ENCODE peak calls at places on chromosomes 16 and 17, in four cellular contexts. One of them, this sample, is unnamed.

GRCh38 chr17:66954632-66955031 is 9.9 kb upstream of the CACNG4 start:
- DNase-seq in type B pancreatic cell: no peak
- DNase-seq in ascending aorta: no peak
- DNase-seq in A549: no peak
- DNase-seq in this sample: no peak

GRCh38 chr17:38746004-38746892 is 1.9 kb downstream of the PCGF2 start:
- DNase-seq in type B pancreatic cell: no peak
- DNase-seq in ascending aorta: peak; percentile 50
- DNase-seq in A549: no peak
- DNase-seq in this sample: no peak

GRCh38 chr17:35542990-35543389 is 5.5 kb upstream of the SLFN12L start:
- DNase-seq in type B pancreatic cell: no peak
- DNase-seq in ascending aorta: no peak
- DNase-seq in A549: no peak
- DNase-seq in this sample: no peak

GRCh38 chr17:32341141-32341856 is 674 bp downstream of the C17orf75 start:
- DNase-seq in type B pancreatic cell: no peak
- DNase-seq in ascending aorta: no peak
- DNase-seq in A549: no peak
- DNase-seq in this sample: peak; percentile 59

GRCh38 chr17:10106067-10106466 is 92.3 kb downstream of the GAS7 start:
- DNase-seq in type B pancreatic cell: no peak
- DNase-seq in ascending aorta: no peak
- DNase-seq in A549: no peak
- DNase-seq in this sample: no peak

GRCh38 chr16:72224260-72224768 is 52.4 kb upstream of the PMFBP1 start:
- DNase-seq in type B pancreatic cell: no peak
- DNase-seq in ascending aorta: no peak
- DNase-seq in A549: no peak
- DNase-seq in this sample: no peak

GRCh38 chr17:56029980-56030624 is 123.2 kb upstream of the ANKFN1 start:
- DNase-seq in type B pancreatic cell: no peak
- DNase-seq in ascending aorta: no peak
- DNase-seq in A549: no peak
- DNase-seq in this sample: no peak

GRCh38 chr17:66313995-66314659 is 11.7 kb downstream of the PRKCA start:
- DNase-seq in type B pancreatic cell: no peak
- DNase-seq in ascending aorta: no peak
- DNase-seq in A549: no peak
- DNase-seq in this sample: no peak

GRCh38 chr17:79802736-79803420 is 6.0 kb upstream of the CBX8 start:
- DNase-seq in type B pancreatic cell: no peak
- DNase-seq in ascending aorta: no peak
- DNase-seq in A549: no peak
- DNase-seq in this sample: no peak

GRCh38 chr16:54150861-54151260 is 135.7 kb downstream of the IRX3 start:
- DNase-seq in type B pancreatic cell: no peak
- DNase-seq in ascending aorta: no peak
- DNase-seq in A549: no peak
- DNase-seq in this sample: no peak

GRCh38 chr16:26078971-26079370 is 387.2 kb downstream of the HS3ST4 start:
- DNase-seq in type B pancreatic cell: no peak
- DNase-seq in ascending aorta: no peak
- DNase-seq in A549: no peak
- DNase-seq in this sample: no peak

GRCh38 chr17:73773702-73774101 is 129.5 kb upstream of the SDK2 start:
- DNase-seq in type B pancreatic cell: no peak
- DNase-seq in ascending aorta: no peak
- DNase-seq in A549: no peak
- DNase-seq in this sample: no peak

GRCh38 chr17:48131216-48131824 is 23.8 kb downstream of the SNX11 start:
- DNase-seq in type B pancreatic cell: no peak
- DNase-seq in ascending aorta: peak; percentile 77
- DNase-seq in A549: peak; percentile 87
- DNase-seq in this sample: peak; percentile 76

GRCh38 chr17:40316571-40317344 is 7.8 kb downstream of the RARA start:
- DNase-seq in type B pancreatic cell: no peak
- DNase-seq in ascending aorta: peak; percentile 84
- DNase-seq in A549: peak; percentile 82
- DNase-seq in this sample: no peak

GRCh38 chr16:51321251-51321650 is 170.2 kb upstream of the SALL1 start:
- DNase-seq in type B pancreatic cell: no peak
- DNase-seq in ascending aorta: no peak
- DNase-seq in A549: no peak
- DNase-seq in this sample: no peak

GRCh38 chr16:75351183-75351582 is 82.1 kb downstream of the CFDP1 start:
- DNase-seq in type B pancreatic cell: no peak
- DNase-seq in ascending aorta: no peak
- DNase-seq in A549: peak; percentile 10
- DNase-seq in this sample: no peak

GRCh38 chr16:66515543-66516171 is 34.3 kb downstream of the TK2 start:
- DNase-seq in type B pancreatic cell: no peak
- DNase-seq in ascending aorta: peak; percentile 81
- DNase-seq in A549: peak; percentile 44
- DNase-seq in this sample: no peak

GRCh38 chr16:30053376-30054015 is 12.1 kb upstream of the ALDOA start:
- DNase-seq in type B pancreatic cell: no peak
- DNase-seq in ascending aorta: no peak
- DNase-seq in A549: no peak
- DNase-seq in this sample: no peak

GRCh38 chr16:20803561-20804214 is 2.6 kb downstream of the ERI2 start:
- DNase-seq in type B pancreatic cell: no peak
- DNase-seq in ascending aorta: no peak
- DNase-seq in A549: no peak
- DNase-seq in this sample: no peak

GRCh38 chr17:74497471-74497870 is 31.0 kb downstream of the CD300A start:
- DNase-seq in type B pancreatic cell: no peak
- DNase-seq in ascending aorta: no peak
- DNase-seq in A549: no peak
- DNase-seq in this sample: no peak

GRCh38 chr16:30092373-30093010 is 768 bp upstream of the TBX6 start:
- DNase-seq in type B pancreatic cell: peak; percentile 86
- DNase-seq in ascending aorta: peak; percentile 90
- DNase-seq in A549: peak; percentile 96
- DNase-seq in this sample: peak; percentile 93

GRCh38 chr17:63431939-63432804 is 13.9 kb downstream of the CYB561 start:
- DNase-seq in type B pancreatic cell: no peak
- DNase-seq in ascending aorta: peak; percentile 54
- DNase-seq in A549: no peak
- DNase-seq in this sample: no peak

GRCh38 chr17:39462644-39463375 is 1.5 kb downstream of the CDK12 start:
- DNase-seq in type B pancreatic cell: no peak
- DNase-seq in ascending aorta: peak; percentile 64
- DNase-seq in A549: no peak
- DNase-seq in this sample: no peak

GRCh38 chr17:2943971-2944370 is 119.4 kb downstream of the OR1D5 start:
- DNase-seq in type B pancreatic cell: no peak
- DNase-seq in ascending aorta: no peak
- DNase-seq in A549: no peak
- DNase-seq in this sample: no peak

GRCh38 chr17:15303293-15303692 is 38.1 kb downstream of the TEKT3 start:
- DNase-seq in type B pancreatic cell: no peak
- DNase-seq in ascending aorta: no peak
- DNase-seq in A549: no peak
- DNase-seq in this sample: no peak

GRCh38 chr17:40062347-40063033 is at the start of gene THRA:
- DNase-seq in type B pancreatic cell: no peak
- DNase-seq in ascending aorta: peak; percentile 83
- DNase-seq in A549: peak; percentile 68
- DNase-seq in this sample: peak; percentile 88

GRCh38 chr16:81073560-81074330 is 3.3 kb downstream of the C16orf46 start:
- DNase-seq in type B pancreatic cell: no peak
- DNase-seq in ascending aorta: no peak
- DNase-seq in A549: no peak
- DNase-seq in this sample: no peak

GRCh38 chr16:23962001-23962400 is 126.2 kb downstream of the PRKCB start:
- DNase-seq in type B pancreatic cell: no peak
- DNase-seq in ascending aorta: no peak
- DNase-seq in A549: no peak
- DNase-seq in this sample: no peak

GRCh38 chr16:10940501-10941079 is 1.7 kb downstream of the DEXI start:
- DNase-seq in type B pancreatic cell: no peak
- DNase-seq in ascending aorta: no peak
- DNase-seq in A549: no peak
- DNase-seq in this sample: no peak

GRCh38 chr16:75193730-75194444 is 13.1 kb downstream of the CTRB2 start:
- DNase-seq in type B pancreatic cell: peak; percentile 29
- DNase-seq in ascending aorta: no peak
- DNase-seq in A549: no peak
- DNase-seq in this sample: no peak

GRCh38 chr17:67942810-67943209 is 53.5 kb downstream of the C17orf58 start:
- DNase-seq in type B pancreatic cell: no peak
- DNase-seq in ascending aorta: no peak
- DNase-seq in A549: peak; percentile 25
- DNase-seq in this sample: no peak

GRCh38 chr16:58733248-58733670 is 857 bp downstream of the GOT2 start:
- DNase-seq in type B pancreatic cell: no peak
- DNase-seq in ascending aorta: peak; percentile 66
- DNase-seq in A549: no peak
- DNase-seq in this sample: no peak

GRCh38 chr17:69744512-69745098 is 330.1 kb downstream of the MAP2K6 start:
- DNase-seq in type B pancreatic cell: no peak
- DNase-seq in ascending aorta: no peak
- DNase-seq in A549: no peak
- DNase-seq in this sample: no peak

GRCh38 chr16:12675852-12676251 is 127.8 kb downstream of the CPPED1 start:
- DNase-seq in type B pancreatic cell: no peak
- DNase-seq in ascending aorta: no peak
- DNase-seq in A549: peak; percentile 18
- DNase-seq in this sample: no peak

GRCh38 chr16:71360378-71360777 is 1.9 kb downstream of the CALB2 start:
- DNase-seq in type B pancreatic cell: no peak
- DNase-seq in ascending aorta: no peak
- DNase-seq in A549: peak; percentile 79
- DNase-seq in this sample: no peak

GRCh38 chr17:51103050-51103449 is 17.6 kb downstream of the SPAG9 start:
- DNase-seq in type B pancreatic cell: no peak
- DNase-seq in ascending aorta: no peak
- DNase-seq in A549: no peak
- DNase-seq in this sample: no peak

GRCh38 chr17:3970668-3971067 is 6.4 kb upstream of the ATP2A3 start:
- DNase-seq in type B pancreatic cell: no peak
- DNase-seq in ascending aorta: no peak
- DNase-seq in A549: no peak
- DNase-seq in this sample: no peak

GRCh38 chr16:75460441-75460840 is 4.0 kb downstream of the TMEM170A start:
- DNase-seq in type B pancreatic cell: no peak
- DNase-seq in ascending aorta: no peak
- DNase-seq in A549: no peak
- DNase-seq in this sample: no peak

GRCh38 chr17:80892019-80892855 is 99.4 kb upstream of the CHMP6 start:
- DNase-seq in type B pancreatic cell: no peak
- DNase-seq in ascending aorta: no peak
- DNase-seq in A549: peak; percentile 97
- DNase-seq in this sample: peak; percentile 90

GRCh38 chr17:80892900-80893603 is 98.6 kb upstream of the CHMP6 start:
- DNase-seq in type B pancreatic cell: no peak
- DNase-seq in ascending aorta: no peak
- DNase-seq in A549: peak; percentile 60
- DNase-seq in this sample: no peak

GRCh38 chr17:80889897-80890550 is 101.6 kb upstream of the CHMP6 start:
- DNase-seq in type B pancreatic cell: no peak
- DNase-seq in ascending aorta: no peak
- DNase-seq in A549: no peak
- DNase-seq in this sample: no peak

GRCh38 chr17:80890551-80890930 is 101.1 kb upstream of the CHMP6 start:
- DNase-seq in type B pancreatic cell: no peak
- DNase-seq in ascending aorta: no peak
- DNase-seq in A549: no peak
- DNase-seq in this sample: no peak

GRCh38 chr17:80891096-80892018 is 100.3 kb upstream of the CHMP6 start:
- DNase-seq in type B pancreatic cell: no peak
- DNase-seq in ascending aorta: no peak
- DNase-seq in A549: peak; percentile 91
- DNase-seq in this sample: peak; percentile 72
- TF ChIP-seq CTCF in type B pancreatic cell: no peak
- TF ChIP-seq CTCF in ascending aorta: no peak
- TF ChIP-seq CTCF in A549: peak; percentile 32
- TF ChIP-seq CTCF in this sample: no peak

GRCh38 chr17:49557204-49558024 is 18.3 kb upstream of the NXPH3 start:
- DNase-seq in type B pancreatic cell: peak; percentile 69
- DNase-seq in ascending aorta: peak; percentile 60
- DNase-seq in A549: peak; percentile 72
- DNase-seq in this sample: peak; percentile 64
- TF ChIP-seq CTCF in type B pancreatic cell: peak; percentile 77
- TF ChIP-seq CTCF in ascending aorta: peak; percentile 58
- TF ChIP-seq CTCF in A549: peak; percentile 78
- TF ChIP-seq CTCF in this sample: peak; percentile 66

GRCh38 chr16:2840914-2841313 is 10.8 kb downstream of the ZG16B start:
- DNase-seq in type B pancreatic cell: no peak
- DNase-seq in ascending aorta: no peak
- DNase-seq in A549: no peak
- DNase-seq in this sample: no peak

GRCh38 chr16:2841606-2842339 is 11.7 kb downstream of the ZG16B start:
- DNase-seq in type B pancreatic cell: no peak
- DNase-seq in ascending aorta: no peak
- DNase-seq in A549: no peak
- DNase-seq in this sample: no peak

GRCh38 chr16:2839650-2840450 is 9.7 kb downstream of the ZG16B start:
- DNase-seq in type B pancreatic cell: no peak
- DNase-seq in ascending aorta: no peak
- DNase-seq in A549: no peak
- DNase-seq in this sample: no peak

GRCh38 chr16:2843526-2843925 is 13.4 kb downstream of the ZG16B start:
- DNase-seq in type B pancreatic cell: no peak
- DNase-seq in ascending aorta: no peak
- DNase-seq in A549: no peak
- DNase-seq in this sample: no peak

DNA sequence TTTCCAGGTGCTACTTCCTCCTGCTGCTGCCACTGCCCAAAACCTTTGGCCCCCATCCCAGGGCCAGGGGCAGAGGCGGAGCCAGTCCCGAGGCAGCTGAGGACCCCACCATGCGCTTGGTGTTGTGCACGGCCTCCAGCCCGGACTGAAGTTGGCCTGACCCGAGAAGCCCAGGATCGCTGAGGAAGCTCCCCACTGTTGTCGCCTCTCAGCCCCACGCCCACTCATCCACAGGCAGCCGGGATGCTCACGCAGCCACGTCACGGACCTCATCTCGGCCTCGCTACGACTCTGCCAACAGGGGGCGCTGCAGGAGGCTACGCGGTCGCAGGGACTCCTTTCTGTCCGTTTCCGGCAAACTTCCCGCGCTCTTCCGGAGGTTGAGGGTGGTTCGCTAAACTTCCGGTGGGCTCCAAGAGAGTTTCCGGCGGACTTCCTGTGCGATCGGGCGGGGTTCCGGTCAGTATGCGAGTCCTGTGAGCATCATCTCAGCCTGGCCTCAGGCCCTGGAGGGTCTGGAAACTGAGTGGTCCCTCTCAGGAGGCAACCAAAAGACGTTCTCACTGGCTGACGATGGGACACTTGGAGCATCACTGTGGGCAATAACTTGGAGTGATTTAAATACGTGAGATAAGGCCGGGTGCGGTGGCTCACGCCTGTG is 12.4 kb downstream of the ZG16B start:
- DNase-seq in type B pancreatic cell: peak; percentile 73
- DNase-seq in ascending aorta: peak; percentile 68
- DNase-seq in A549: no peak
- DNase-seq in this sample: peak; percentile 68
- TF ChIP-seq CTCF in type B pancreatic cell: peak; percentile 66
- TF ChIP-seq CTCF in ascending aorta: peak; percentile 27
- TF ChIP-seq CTCF in A549: peak; percentile 39
- TF ChIP-seq CTCF in this sample: peak; percentile 37

GRCh38 chr17:31061678-31062077 is 33.1 kb upstream of the NF1 start:
- DNase-seq in type B pancreatic cell: no peak
- DNase-seq in ascending aorta: no peak
- DNase-seq in A549: no peak
- DNase-seq in this sample: no peak
- TF ChIP-seq CTCF in type B pancreatic cell: peak; percentile 20
- TF ChIP-seq CTCF in ascending aorta: no peak
- TF ChIP-seq CTCF in A549: no peak
- TF ChIP-seq CTCF in this sample: no peak

This sample was measured in GM10248.